ENCODE peak calls at places on chromosomes 12 and 14, in eight cellular contexts. O is cardiac fibroblast, H is fibroblast of mammary gland, K is psoas muscle, S is MM.1S, B is brain microvascular endothelial cell, N is GM12878, X is heart left ventricle. Z is an unnamed sample.

GRCh38 chr14:98736701-98737338 is 535.2 kb downstream of the BCL11B start:
- DNase-seq in H (no peak), K (no peak), B (no peak), S (no peak), O (no peak), N (no peak), X (no peak), Z (no peak)

GRCh38 chr14:25121342-25122129 is 71.6 kb upstream of the STXBP6 start:
- DNase-seq in H (peak; percentile 95), K (no peak), O (peak; percentile 86), X (no peak), N (no peak), S (no peak), B (no peak), Z (no peak)

GRCh38 chr12:87801860-87802720 is 227.1 kb downstream of the C12orf50 start:
- DNase-seq in N (no peak), H (no peak), S (peak; percentile 44), B (no peak), X (no peak), K (no peak), O (peak; percentile 36), Z (no peak)

GRCh38 chr12:40734283-40734682 is 42.0 kb downstream of the CNTN1 start:
- DNase-seq in O (no peak), S (no peak), B (no peak), K (no peak), N (no peak), X (no peak), H (no peak), Z (no peak)

GRCh38 chr14:64569108-64570045 is 19.6 kb downstream of the PPP1R36 start:
- DNase-seq in N (no peak), O (peak; percentile 81), X (peak; percentile 70), K (peak; percentile 55), S (no peak), B (peak; percentile 62), H (peak; percentile 63), Z (peak; percentile 75)

GRCh38 chr12:8996682-8997405 is 7.5 kb downstream of the KLRG1 start:
- DNase-seq in H (peak; percentile 41), S (no peak), B (peak; percentile 46), K (no peak), N (peak; percentile 77), X (no peak), O (peak; percentile 1), Z (no peak)

GRCh38 chr12:54417712-54418440 is 1.2 kb downstream of the ITGA5 start:
- DNase-seq in O (no peak), H (no peak), S (no peak), K (no peak), B (no peak), N (no peak), X (no peak), Z (no peak)

GRCh38 chr14:56417173-56417572 is 162.4 kb upstream of the TMEM260 start:
- DNase-seq in S (no peak), H (no peak), O (peak; percentile 0), N (no peak), K (no peak), B (no peak), X (no peak), Z (no peak)

GRCh38 chr12:22535478-22535877 is 8.9 kb downstream of the C2CD5 start:
- DNase-seq in B (no peak), K (no peak), H (no peak), O (no peak), X (no peak), S (no peak), N (no peak), Z (no peak)

GRCh38 chr12:24948816-24949722 is at the start of gene BCAT1:
- DNase-seq in N (no peak), S (peak; percentile 30), K (peak; percentile 76), H (peak; percentile 77), O (peak; percentile 89), B (peak; percentile 85), X (peak; percentile 80), Z (no peak)

GRCh38 chr14:106879241-106879640 is 1352.9 kb downstream of the TMEM121 start:
- DNase-seq in K (no peak), O (peak; percentile 61), B (no peak), X (no peak), S (peak; percentile 63), H (peak; percentile 11), N (no peak), Z (no peak)
- TF ChIP-seq CTCF in K (no peak), O (peak; percentile 62), B (peak; percentile 39), X (no peak), S (peak; percentile 67), H (peak; percentile 18), N (peak; percentile 93), Z (peak; percentile 16)

GRCh38 chr12:96327889-96328288 is 72.3 kb downstream of the CDK17 start:
- DNase-seq in B (no peak), K (no peak), H (no peak), O (no peak), X (no peak), S (no peak), N (no peak), Z (no peak)
- TF ChIP-seq CTCF in B (no peak), K (no peak), H (no peak), O (no peak), X (no peak), S (no peak), N (no peak), Z (no peak)

GRCh38 chr12:72267974-72268373 is 4.2 kb upstream of the TRHDE start:
- DNase-seq in N (no peak), K (no peak), O (no peak), S (no peak), B (no peak), H (peak; percentile 5), X (no peak), Z (no peak)
- TF ChIP-seq CTCF in N (no peak), K (no peak), O (peak; percentile 20), S (no peak), B (peak; percentile 57), H (peak; percentile 28), X (no peak), Z (peak; percentile 35)

DNA sequence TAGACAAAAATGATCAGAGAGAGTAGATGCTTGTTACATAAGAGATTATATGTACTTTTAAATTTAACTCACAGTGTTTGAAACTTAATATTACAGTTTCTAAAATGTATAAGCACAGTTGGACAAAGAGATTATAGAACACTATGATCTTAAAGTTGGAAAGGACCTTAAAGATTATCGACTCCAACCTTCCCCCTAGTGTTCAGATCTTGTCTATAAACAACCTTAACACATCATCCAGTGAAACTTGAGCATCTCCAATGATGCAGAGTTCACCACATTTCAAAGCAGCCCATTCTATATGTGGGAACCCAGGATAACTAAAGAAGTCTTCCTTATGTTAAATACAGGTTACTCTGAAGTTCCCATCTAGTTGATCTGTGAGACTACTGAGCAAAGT is 480.8 kb downstream of the RMST start:
- DNase-seq in N (no peak), H (peak; percentile 53), O (no peak), S (peak; percentile 27), B (no peak), X (no peak), K (no peak), Z (no peak)
- TF ChIP-seq CTCF in N (no peak), H (peak; percentile 45), O (no peak), S (peak; percentile 26), B (no peak), X (no peak), K (no peak), Z (peak; percentile 8)

DNA sequence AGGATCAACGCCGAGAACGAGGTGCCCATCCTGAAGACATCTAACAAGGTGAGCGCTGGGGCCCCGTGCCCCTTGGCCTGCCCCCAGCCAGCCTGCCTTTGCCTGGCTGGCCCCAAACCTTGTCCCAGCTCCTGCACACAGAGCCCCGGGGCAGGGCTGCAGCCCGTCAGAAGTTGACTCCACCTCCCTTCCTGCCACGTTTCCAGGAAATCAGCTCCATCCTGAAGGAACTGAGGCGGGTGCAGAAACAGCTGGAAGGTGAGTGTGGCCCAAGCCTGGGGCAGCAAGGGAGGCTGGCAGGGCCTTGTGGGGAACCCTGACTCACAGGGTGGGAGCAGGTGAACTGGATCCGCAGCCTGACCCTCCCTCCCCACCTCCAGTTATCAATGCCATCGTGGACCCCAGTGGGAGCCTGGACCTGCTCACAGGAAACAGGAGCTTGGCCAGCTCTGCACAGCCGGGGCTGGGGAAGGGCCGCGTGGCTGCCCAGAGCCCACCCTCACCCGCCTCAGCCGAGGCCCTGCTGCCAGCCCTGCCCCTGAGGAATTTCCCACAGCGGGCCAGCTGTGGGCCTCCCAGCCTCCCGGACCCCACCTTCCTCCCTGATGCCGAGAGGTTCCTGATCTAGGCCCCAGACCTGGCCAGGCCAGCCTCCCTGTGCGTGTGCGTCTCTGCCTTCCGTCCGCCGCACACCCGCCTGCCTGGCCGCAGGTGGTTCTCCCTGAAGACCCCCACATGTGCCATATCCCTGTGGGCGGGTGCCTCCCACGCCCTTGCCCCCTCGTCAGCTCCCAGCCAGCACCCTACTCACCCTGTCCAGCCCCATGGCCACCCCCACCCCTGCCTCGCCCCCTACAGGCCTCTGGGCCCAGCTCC is 29.5 kb downstream of the CEP170B start:
- DNase-seq in O (no peak), S (no peak), K (peak; percentile 11), X (no peak), N (no peak), H (no peak), B (no peak), Z (no peak)
- TF ChIP-seq CTCF in O (no peak), S (no peak), K (no peak), X (no peak), N (no peak), H (no peak), B (no peak), Z (no peak)

DNA sequence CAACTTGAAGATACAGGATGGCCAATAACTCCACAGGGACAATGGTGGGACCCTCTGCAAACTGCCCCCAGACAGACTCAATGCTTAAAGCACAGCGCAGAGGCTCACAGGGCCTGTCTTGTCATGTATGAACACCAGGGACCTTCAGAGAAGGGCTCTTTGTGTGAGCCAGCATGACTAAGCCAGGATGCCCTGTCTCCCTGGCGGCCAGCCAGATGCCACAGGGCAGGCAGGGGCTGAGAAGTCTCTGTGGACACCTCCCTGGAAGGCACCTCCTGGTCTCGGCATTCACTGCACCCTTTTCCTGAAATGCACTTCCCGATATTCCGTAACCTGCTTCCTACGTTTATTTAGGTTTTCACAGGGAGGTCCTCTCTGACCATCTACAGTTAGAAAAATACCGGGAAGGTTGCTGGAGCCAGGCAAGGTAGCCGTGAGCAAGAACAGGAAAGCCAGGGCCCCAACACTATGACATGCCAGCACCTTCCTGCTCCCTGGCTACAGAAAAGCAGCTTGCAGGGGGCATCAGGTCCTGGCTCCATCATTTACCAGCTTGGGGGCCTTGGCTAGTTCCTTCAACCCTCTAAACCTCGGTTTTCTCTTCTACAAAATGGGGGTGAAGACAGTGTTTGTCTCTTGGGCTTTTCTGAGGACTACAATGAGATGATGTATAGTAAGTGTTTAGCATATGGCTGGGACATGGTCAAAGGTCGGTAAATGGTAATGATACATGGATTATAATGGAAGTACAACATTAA is 65.0 kb downstream of the PITPNM2 start:
- DNase-seq in H (no peak), B (no peak), N (no peak), S (no peak), O (peak; percentile 52), X (peak; percentile 79), K (peak; percentile 71), Z (peak; percentile 39)
- TF ChIP-seq CTCF in H (no peak), B (no peak), N (no peak), S (no peak), O (no peak), X (no peak), K (no peak), Z (no peak)

GRCh38 chr12:13962699-13963098 is 18.7 kb downstream of the GRIN2B start:
- DNase-seq in K (no peak), B (no peak), N (no peak), H (no peak), S (no peak), O (no peak), X (no peak), Z (no peak)
- TF ChIP-seq CTCF in K (no peak), B (peak; percentile 33), N (peak; percentile 52), H (peak; percentile 31), S (peak; percentile 23), O (no peak), X (no peak), Z (peak; percentile 53)

Z was measured in retinal pigment epithelial cell.